ENCODE peak calls at places on chromosome 21, in nine cellular contexts. N is body of pancreas, M is colonic mucosa, Q is thoracic aorta, I is prostate gland, U is fibroblast of lung, E is uterus, T is pancreas, L is right lobe of liver. Z is an unnamed sample.
A peak's percentile ranks its signal among the peaks of the same experiment; 100 is the strongest.

GRCh38 chr21:26550357-26550756 is 22.7 kb downstream of the CYYR1 start:
- DNase-seq in N (no peak), M (no peak), Q (no peak), I (no peak), U (peak; percentile 31), E (no peak), T (no peak), L (no peak), Z (no peak)

GRCh38 chr21:25717491-25718139 is 17.1 kb downstream of the ATP5PF start:
- DNase-seq in N (no peak), M (no peak), Q (no peak), I (no peak), U (peak; percentile 55), E (no peak), T (no peak), L (no peak), Z (no peak)

GRCh38 chr21:24076179-24076578 is 1531.1 kb downstream of the MRPL39 start:
- DNase-seq in N (no peak), M (no peak), Q (no peak), I (no peak), U (peak; percentile 49), E (no peak), T (no peak), L (no peak), Z (no peak)

GRCh38 chr21:17660449-17660848 is 47.7 kb upstream of the BTG3 start:
- DNase-seq in N (no peak), M (no peak), Q (no peak), I (no peak), U (no peak), E (no peak), T (no peak), L (no peak), Z (no peak)

GRCh38 chr21:28821276-28822063 is 171.2 kb downstream of the LTN1 start:
- DNase-seq in N (no peak), M (no peak), Q (no peak), I (no peak), U (peak; percentile 63), E (no peak), T (no peak), L (no peak), Z (no peak)

GRCh38 chr21:27814226-27814625 is 847.3 kb upstream of the ADAMTS5 start:
- DNase-seq in N (no peak), M (no peak), Q (no peak), I (no peak), U (no peak), E (no peak), T (no peak), L (no peak), Z (no peak)

GRCh38 chr21:41425954-41426655 is at the start of gene MX1:
- DNase-seq in N (peak; percentile 80), M (peak; percentile 87), Q (no peak), I (peak; percentile 70), U (peak; percentile 47), E (peak; percentile 82), T (peak; percentile 78), L (peak; percentile 83), Z (peak; percentile 52)

GRCh38 chr21:25385912-25386474 is 221.3 kb downstream of the MRPL39 start:
- DNase-seq in N (peak; percentile 85), M (no peak), Q (no peak), I (peak; percentile 8), U (peak; percentile 78), E (no peak), T (peak; percentile 71), L (no peak), Z (peak; percentile 64)

GRCh38 chr21:36209626-36210171 is 53.1 kb downstream of the DOP1B start:
- DNase-seq in N (peak; percentile 82), M (peak; percentile 71), Q (no peak), I (peak; percentile 69), U (peak; percentile 75), E (no peak), T (peak; percentile 63), L (peak; percentile 57), Z (peak; percentile 76)

GRCh38 chr21:16911166-16911607 is 601.7 kb upstream of the CXADR start:
- DNase-seq in N (no peak), M (no peak), Q (no peak), I (no peak), U (no peak), E (no peak), T (no peak), L (no peak), Z (no peak)

GRCh38 chr21:33286076-33286475 is 19.9 kb downstream of the IL10RB start:
- DNase-seq in N (no peak), M (no peak), Q (no peak), I (no peak), U (no peak), E (no peak), T (no peak), L (peak; percentile 93), Z (no peak)

DNA sequence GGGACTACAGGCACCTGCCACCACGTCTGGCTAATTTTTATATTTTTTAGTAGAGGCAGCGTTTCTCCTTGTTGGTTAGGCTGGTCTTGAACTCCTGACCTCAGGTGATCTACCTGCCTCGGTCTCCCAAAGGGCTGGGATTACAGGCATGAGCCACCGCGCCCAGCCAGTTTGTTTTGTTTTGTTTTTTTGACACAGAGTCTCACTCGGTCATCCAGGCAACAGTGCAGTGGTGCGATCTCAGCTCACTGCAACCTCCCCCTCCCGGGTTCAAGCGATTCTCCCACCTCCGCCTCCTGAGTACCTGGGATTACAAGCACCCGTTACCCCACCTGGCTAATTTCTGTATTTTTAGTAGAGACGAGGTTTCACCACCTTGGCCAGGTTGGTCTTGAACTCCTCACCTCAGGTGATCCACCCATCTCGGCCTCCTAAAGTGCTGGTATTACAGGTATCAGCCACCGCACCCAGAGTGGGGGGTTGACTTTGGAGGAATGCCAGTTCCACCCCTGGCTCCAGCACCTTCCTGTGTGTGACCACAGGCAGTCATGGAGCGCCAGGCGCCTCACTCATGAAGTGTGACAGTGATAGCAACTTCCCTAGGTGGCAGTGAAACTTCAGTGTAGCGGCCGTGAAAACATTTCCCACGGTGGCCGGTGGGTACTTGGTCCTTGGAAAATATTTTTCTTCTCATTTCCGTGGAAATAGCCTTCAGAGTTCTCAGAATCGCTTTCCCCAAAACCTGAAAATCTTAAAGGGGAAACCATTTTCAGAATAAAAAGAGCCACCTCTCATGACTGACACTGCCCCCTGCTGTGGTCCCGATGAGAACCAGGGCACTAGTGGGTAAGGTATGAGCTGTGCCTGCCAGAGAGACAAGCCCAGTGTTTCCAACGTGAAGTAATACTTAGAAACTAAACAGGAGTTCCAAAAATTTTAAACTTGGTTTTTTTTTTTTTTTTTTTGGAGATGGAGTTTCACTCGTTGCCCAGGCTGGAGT is 48.6 kb downstream of the WDR4 start:
- DNase-seq in N (no peak), M (peak; percentile 20), Q (no peak), I (no peak), U (no peak), E (no peak), T (no peak), L (peak; percentile 42), Z (peak; percentile 29)
- TF ChIP-seq CTCF in N (no peak), M (no peak), Q (no peak), I (no peak), U (no peak), E (no peak), T (no peak), L (no peak), Z (peak; percentile 18)

DNA sequence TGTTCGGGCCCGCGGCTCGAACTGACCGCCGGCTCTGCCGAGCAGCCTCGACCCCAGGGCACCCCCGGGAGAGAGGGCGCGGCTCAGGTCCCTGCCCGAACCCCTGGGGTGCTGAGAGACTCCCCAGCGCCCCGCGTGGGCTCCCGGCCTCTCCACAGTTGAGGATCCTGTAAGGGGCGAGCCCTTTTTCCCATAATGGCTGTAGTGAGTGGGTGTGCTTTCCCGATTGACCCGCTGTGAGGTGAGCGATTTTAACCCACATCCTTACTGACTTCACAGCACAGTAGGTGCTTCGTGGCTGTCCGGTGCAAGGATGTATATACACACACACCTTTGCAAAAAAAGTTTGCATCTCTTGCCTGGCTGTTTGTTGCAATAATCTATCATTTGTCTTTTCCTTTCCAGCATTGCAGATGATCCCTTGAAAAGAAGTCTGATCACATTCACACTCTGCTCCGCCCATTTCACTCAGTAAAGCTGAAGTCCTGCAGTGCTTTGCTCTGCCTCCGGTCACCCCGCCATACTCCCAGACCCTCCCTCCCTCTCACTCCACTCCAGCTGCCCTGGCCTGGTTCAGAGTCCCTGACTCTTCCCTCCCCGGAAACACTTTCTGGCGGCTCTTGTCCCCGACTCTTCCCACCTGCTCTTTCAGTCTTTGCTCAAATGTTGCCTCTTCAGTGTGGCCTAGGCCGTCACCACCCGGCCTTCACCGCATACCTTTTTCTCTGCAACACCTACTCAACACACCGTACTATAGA is 955 bp upstream of the UBE2G2 start:
- DNase-seq in N (no peak), M (no peak), Q (no peak), I (no peak), U (peak; percentile 13), E (no peak), T (no peak), L (no peak), Z (peak; percentile 43)
- H3K4me3 ChIP-seq in N (peak overlapping the region; percentile 84), M (peak overlapping the region; percentile 93), Q (peak overlapping the region; percentile 85), I (peak overlapping the region; percentile 84), U (peak overlapping the region; percentile 90), E (peak overlapping the region; percentile 71), T (peak overlapping the region; percentile 89), L (peak overlapping the region; percentile 99), Z (peak overlapping the region; percentile 72)

GRCh38 chr21:15051652-15052554 is 12.9 kb downstream of the NRIP1 start:
- DNase-seq in N (no peak), M (peak; percentile 61), Q (no peak), I (no peak), U (no peak), E (no peak), T (no peak), L (no peak), Z (no peak)

GRCh38 chr21:15057290-15057689 is 7.5 kb downstream of the NRIP1 start:
- DNase-seq in N (no peak), M (peak; percentile 62), Q (no peak), I (no peak), U (no peak), E (no peak), T (no peak), L (no peak), Z (no peak)

GRCh38 chr21:15053531-15053930 is 11.3 kb downstream of the NRIP1 start:
- DNase-seq in N (no peak), M (no peak), Q (no peak), I (no peak), U (no peak), E (no peak), T (no peak), L (no peak), Z (no peak)

GRCh38 chr21:15054089-15054488 is 10.7 kb downstream of the NRIP1 start:
- DNase-seq in N (no peak), M (no peak), Q (no peak), I (no peak), U (no peak), E (no peak), T (no peak), L (no peak), Z (no peak)

GRCh38 chr21:15054606-15055239 is 10.1 kb downstream of the NRIP1 start:
- DNase-seq in N (no peak), M (no peak), Q (no peak), I (peak; percentile 36), U (no peak), E (no peak), T (no peak), L (no peak), Z (no peak)
- H3K4me1 ChIP-seq in N (peaks cover 90% of the 10 kb centered on the region), M (peaks cover 16% of the 10 kb centered on the region), Q (peaks cover 50% of the 10 kb centered on the region), I (peaks cover 21% of the 10 kb centered on the region), U (peaks cover 5% of the 10 kb centered on the region), E (no peaks in the 10 kb centered on the region), T (peaks cover 34% of the 10 kb centered on the region), L (peaks cover 75% of the 10 kb centered on the region), Z (peaks cover 14% of the 10 kb centered on the region)

DNA sequence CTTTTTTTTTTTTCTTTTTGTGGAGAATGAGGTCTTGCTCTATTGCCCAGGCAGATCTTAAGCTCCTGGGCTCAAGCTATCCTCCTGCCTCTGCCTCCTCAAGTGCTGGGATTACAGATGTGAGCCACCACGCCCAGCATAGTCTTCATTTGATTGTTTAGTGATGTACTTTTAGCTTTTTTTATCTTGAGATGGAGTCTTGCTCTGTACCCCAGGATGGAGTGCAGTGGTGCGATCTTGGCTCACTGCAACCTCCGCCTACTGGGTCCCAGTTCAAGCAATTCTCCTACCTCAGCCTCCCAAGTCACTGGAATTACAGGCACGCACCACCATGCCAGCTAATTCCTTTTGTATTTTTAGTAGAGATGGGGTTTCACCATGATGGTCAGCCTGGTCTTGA is 24.0 kb upstream of the LRRC3 start:
- DNase-seq in N (no peak), M (no peak), Q (no peak), I (no peak), U (no peak), E (no peak), T (no peak), L (no peak), Z (no peak)
- TF ChIP-seq CTCF in N (no peak), M (no peak), Q (no peak), I (no peak), U (no peak), E (no peak), T (no peak), L (no peak), Z (no peak)

Z was measured in Caco-2.